ENCODE peak calls at places on chromosomes 4 and X, in seven cellular contexts. V is Peyer's patch; T is CD8-positive, alpha-beta T cell; M is suprapubic skin; D is tibial artery; H is effector memory CD4-positive, alpha-beta T cell; B is upper lobe of right lung. U is an unnamed sample. For H3K36me3, the result is how much of the 10 kb centered on the place peaks cover.

GRCh38 chrX:107454302-107454701 is 4.8 kb downstream of the FRMPD3 start:
- DNase-seq in B (no peak), D (no peak), V (no peak), T (no peak), M (no peak), H (no peak), U (no peak)

GRCh38 chrX:16213970-16214369 is 46.7 kb downstream of the MAGEB17 start:
- DNase-seq in M (no peak), H (no peak), B (no peak), V (no peak), D (no peak), T (no peak), U (no peak)

GRCh38 chrX:5829469-5829868 is 399.2 kb downstream of the NLGN4X start:
- DNase-seq in V (no peak), H (no peak), M (no peak), T (no peak), D (no peak), B (no peak), U (no peak)

GRCh38 chr4:47784222-47784621 is 53.6 kb downstream of the CORIN start:
- DNase-seq in D (no peak), T (no peak), V (no peak), B (no peak), M (no peak), H (no peak), U (no peak)

GRCh38 chr4:101033986-101034385 is 313.3 kb downstream of the PPP3CA start:
- DNase-seq in B (no peak), H (no peak), D (no peak), M (no peak), V (no peak), T (no peak), U (no peak)

GRCh38 chr4:48939785-48940184 is 33.2 kb upstream of the OCIAD2 start:
- DNase-seq in D (no peak), H (no peak), T (no peak), M (no peak), B (no peak), V (no peak), U (no peak)

GRCh38 chr4:109185548-109185947 is 116.9 kb downstream of the COL25A1 start:
- DNase-seq in T (no peak), B (no peak), H (no peak), M (no peak), V (no peak), D (no peak), U (no peak)

GRCh38 chr4:168141733-168142132 is 49.4 kb downstream of the ANXA10 start:
- DNase-seq in T (no peak), V (no peak), M (no peak), H (no peak), B (no peak), D (no peak), U (no peak)

GRCh38 chr4:145890689-145891088 is 47.9 kb downstream of the ZNF827 start:
- DNase-seq in T (no peak), D (no peak), V (no peak), M (no peak), B (no peak), H (no peak), U (no peak)

GRCh38 chrX:140432328-140433025 is 72.4 kb downstream of the SOX3 start:
- DNase-seq in T (no peak), B (no peak), V (no peak), H (no peak), D (no peak), M (no peak), U (no peak)

GRCh38 chr4:129342820-129343219 is 246.9 kb downstream of the C4orf33 start:
- DNase-seq in B (no peak), M (no peak), T (no peak), V (no peak), D (no peak), H (no peak), U (no peak)

GRCh38 chr4:37892641-37893040 is 1.8 kb downstream of the TBC1D1 start:
- DNase-seq in B (no peak), D (peak), V (no peak), T (no peak), H (peak), M (no peak), U (no peak)

GRCh38 chrX:120120223-120120622 is 4.5 kb upstream of the RHOXF1 start:
- DNase-seq in V (no peak), M (no peak), T (no peak), B (peak), H (no peak), D (no peak), U (no peak)

GRCh38 chr4:1644906-1645657 is 39.0 kb downstream of the FAM53A start:
- DNase-seq in V (no peak), B (peak), H (no peak), M (no peak), T (no peak), D (no peak), U (no peak)

GRCh38 chr4:9952415-9952950 is 68.8 kb downstream of the SLC2A9 start:
- DNase-seq in H (no peak), V (no peak), T (no peak), D (no peak), B (no peak), M (no peak), U (no peak)

GRCh38 chrX:67917412-67918010 is 373.7 kb downstream of the AR start:
- DNase-seq in V (no peak), B (no peak), M (no peak), T (no peak), H (no peak), D (no peak), U (no peak)

GRCh38 chr4:8905236-8905772 is 33.7 kb upstream of the HMX1 start:
- DNase-seq in D (no peak), B (peak), V (peak), T (no peak), M (peak), H (no peak), U (no peak)

GRCh38 chr4:165443276-165443675 is 64.5 kb downstream of the CPE start:
- DNase-seq in D (no peak), B (no peak), M (no peak), H (no peak), T (no peak), V (no peak), U (no peak)

GRCh38 chrX:103187953-103188475 is 26.9 kb upstream of the BEX4 start:
- DNase-seq in H (no peak), V (no peak), B (no peak), M (no peak), D (no peak), T (no peak), U (no peak)

GRCh38 chrX:12954981-12955380 is 19.9 kb upstream of the TMSB4X start:
- DNase-seq in H (no peak), T (no peak), D (no peak), B (no peak), V (no peak), M (no peak), U (no peak)

GRCh38 chr4:81607947-81608346 is 136.2 kb upstream of the RASGEF1B start:
- DNase-seq in H (no peak), V (no peak), M (no peak), D (no peak), T (no peak), B (no peak), U (no peak)

GRCh38 chr4:153722036-153722435 is 37.8 kb downstream of the RNF175 start:
- DNase-seq in B (no peak), D (no peak), V (no peak), T (no peak), H (no peak), M (no peak), U (no peak)

GRCh38 chrX:95764972-95765451 is 919.6 kb upstream of the DIAPH2 start:
- DNase-seq in B (no peak), V (no peak), D (no peak), T (no peak), H (no peak), M (no peak), U (peak)

GRCh38 chrX:119618439-119618838 is 12.2 kb upstream of the NKRF start:
- DNase-seq in M (no peak), V (no peak), H (no peak), B (peak), T (no peak), D (peak), U (no peak)

GRCh38 chrX:69163936-69164741 is 1.1 kb downstream of the PJA1 start:
- DNase-seq in T (peak), B (peak), H (peak), V (no peak), D (no peak), M (no peak), U (no peak)

GRCh38 chr4:189124149-189124758 is 816.4 kb upstream of the FRG1 start:
- DNase-seq in T (no peak), D (no peak), M (no peak), V (no peak), B (no peak), H (no peak), U (no peak)

DNA sequence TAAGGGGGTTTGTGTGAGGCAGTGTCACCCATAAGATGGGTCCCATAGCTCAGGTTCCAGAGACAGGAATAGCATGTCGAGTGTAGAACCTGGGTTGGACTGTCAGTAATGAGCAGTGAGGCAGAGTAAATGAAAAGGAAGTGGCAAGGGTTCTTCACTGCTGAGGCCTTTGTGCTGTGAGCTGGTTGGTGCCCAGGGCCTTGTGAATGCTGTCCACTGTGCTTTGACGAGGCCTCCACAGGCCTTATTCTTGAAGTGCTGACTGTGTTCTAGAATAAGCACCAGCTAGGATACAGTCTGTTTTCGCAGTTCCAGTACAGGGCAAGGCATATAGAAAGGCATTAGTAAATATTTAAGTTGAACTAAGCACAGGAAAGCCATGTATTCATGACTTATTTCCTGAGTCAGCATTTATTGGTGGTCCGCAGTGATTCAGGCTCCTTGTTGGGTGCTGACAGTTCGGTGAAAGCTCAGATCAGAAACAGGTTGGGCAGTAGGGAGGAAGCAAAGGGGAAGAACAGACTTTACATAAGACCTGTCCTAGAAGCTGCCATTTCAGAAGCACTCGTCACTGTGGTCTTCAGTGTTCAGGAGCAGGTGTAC is 25.6 kb upstream of the TADA2B start:
- DNase-seq in V (no peak), D (no peak), T (no peak), H (no peak), M (no peak), B (no peak), U (no peak)
- H3K36me3 ChIP-seq in V (under half), D (half or more), T (under half), H (half or more), M (half or more), B (half or more), U (half or more)

DNA sequence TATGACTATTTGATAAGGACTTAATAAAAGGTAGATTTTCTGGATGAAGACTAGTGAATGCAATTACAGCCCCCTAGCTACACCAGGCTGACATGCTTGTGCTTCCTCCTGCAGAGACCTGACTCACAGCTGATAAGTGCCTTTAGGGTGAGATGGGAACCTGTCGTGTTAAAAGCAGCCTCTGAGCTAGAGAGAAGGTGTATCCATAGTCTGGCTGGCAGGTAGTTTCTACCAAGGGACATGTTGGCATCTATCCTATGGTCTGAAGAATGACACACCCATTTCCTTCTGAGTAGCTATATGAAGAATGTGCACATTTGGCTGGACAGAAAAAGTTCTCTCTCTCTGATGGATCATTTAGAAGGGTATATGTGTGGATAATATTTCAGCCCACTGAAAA is 64.1 kb downstream of the PARM1 start:
- DNase-seq in T (no peak), H (no peak), M (no peak), D (no peak), B (no peak), V (no peak), U (no peak)
- H3K4me3 ChIP-seq in T (no peak), H (no peak), M (no peak), D (no peak), B (no peak), V (no peak), U (no peak)

GRCh38 chr4:17492058-17492741 is 19.7 kb downstream of the QDPR start:
- DNase-seq in B (no peak), T (no peak), H (no peak), D (no peak), M (no peak), V (no peak), U (no peak)

GRCh38 chr4:17493629-17494028 is 18.3 kb downstream of the QDPR start:
- DNase-seq in V (no peak), D (no peak), M (no peak), B (no peak), T (no peak), H (no peak), U (no peak)

GRCh38 chr4:17494258-17494657 is 17.6 kb downstream of the QDPR start:
- DNase-seq in D (no peak), M (no peak), H (no peak), T (no peak), V (no peak), B (no peak), U (peak)

GRCh38 chr4:17492876-17493275 is 19.0 kb downstream of the QDPR start:
- DNase-seq in H (no peak), T (no peak), B (no peak), M (no peak), D (no peak), V (no peak), U (no peak)

GRCh38 chr4:17494833-17495232 is 17.1 kb downstream of the QDPR start:
- DNase-seq in T (no peak), V (no peak), D (no peak), H (no peak), B (no peak), M (no peak), U (no peak)
- H3K36me3 ChIP-seq in T (under half), V (under half), D (under half), H (half or more), B (under half), M (under half), U (half or more)

GRCh38 chrX:65723706-65724105 is 56.3 kb downstream of the MSN start:
- DNase-seq in T (no peak), D (no peak), H (no peak), V (no peak), M (no peak), B (no peak), U (no peak)

GRCh38 chrX:65718538-65718937 is 51.1 kb downstream of the MSN start:
- DNase-seq in V (no peak), M (no peak), T (no peak), B (no peak), D (no peak), H (no peak), U (no peak)

GRCh38 chrX:65720580-65720979 is 53.1 kb downstream of the MSN start:
- DNase-seq in M (no peak), D (no peak), V (no peak), B (no peak), H (no peak), T (no peak), U (no peak)
- H3K4me3 ChIP-seq in M (no peak), D (no peak), V (no peak), B (no peak), H (no peak), T (no peak), U (no peak)